ENCODE peak calls at places on chromosomes 6 and 20, in four cellular contexts. One of them, this sample, is unnamed.
A peak's percentile ranks its signal among the peaks of the same experiment; 100 is the strongest.

GRCh38 chr6:162344935-162345599 is 382.5 kb downstream of the PRKN start:
- DNase-seq in stomach: no peak
- DNase-seq in epithelial cell of esophagus: peak; percentile 51
- DNase-seq in activated T-cell treated with anti-CD3 and anti-CD28 coated beads, Interleukin-2, amount 50 U/mL, for 4 hours: no peak
- DNase-seq in this sample: peak; percentile 57

GRCh38 chr6:90204327-90204726 is 92.3 kb downstream of the BACH2 start:
- DNase-seq in stomach: no peak
- DNase-seq in epithelial cell of esophagus: peak; percentile 55
- DNase-seq in activated T-cell treated with anti-CD3 and anti-CD28 coated beads, Interleukin-2, amount 50 U/mL, for 4 hours: no peak
- DNase-seq in this sample: peak; percentile 26

GRCh38 chr20:46970937-46971630 is 76.4 kb downstream of the EYA2 start:
- DNase-seq in stomach: no peak
- DNase-seq in epithelial cell of esophagus: peak; percentile 92
- DNase-seq in activated T-cell treated with anti-CD3 and anti-CD28 coated beads, Interleukin-2, amount 50 U/mL, for 4 hours: no peak
- DNase-seq in this sample: peak; percentile 39

GRCh38 chr20:58044286-58044685 is 184.2 kb downstream of the ANKRD60 start:
- DNase-seq in stomach: no peak
- DNase-seq in epithelial cell of esophagus: no peak
- DNase-seq in activated T-cell treated with anti-CD3 and anti-CD28 coated beads, Interleukin-2, amount 50 U/mL, for 4 hours: no peak
- DNase-seq in this sample: no peak

GRCh38 chr20:52031574-52032303 is 159.8 kb downstream of the ZFP64 start:
- DNase-seq in stomach: no peak
- DNase-seq in epithelial cell of esophagus: no peak
- DNase-seq in activated T-cell treated with anti-CD3 and anti-CD28 coated beads, Interleukin-2, amount 50 U/mL, for 4 hours: no peak
- DNase-seq in this sample: peak; percentile 11

GRCh38 chr6:45326698-45327417 is 1.3 kb upstream of the RUNX2 start:
- DNase-seq in stomach: no peak
- DNase-seq in epithelial cell of esophagus: peak; percentile 10
- DNase-seq in activated T-cell treated with anti-CD3 and anti-CD28 coated beads, Interleukin-2, amount 50 U/mL, for 4 hours: no peak
- DNase-seq in this sample: no peak

GRCh38 chr20:61297491-61297890 is 45.4 kb downstream of the CDH4 start:
- DNase-seq in stomach: no peak
- DNase-seq in epithelial cell of esophagus: no peak
- DNase-seq in activated T-cell treated with anti-CD3 and anti-CD28 coated beads, Interleukin-2, amount 50 U/mL, for 4 hours: no peak
- DNase-seq in this sample: no peak

GRCh38 chr20:24117386-24117785 is 128.8 kb upstream of the GGTLC1 start:
- DNase-seq in stomach: no peak
- DNase-seq in epithelial cell of esophagus: no peak
- DNase-seq in activated T-cell treated with anti-CD3 and anti-CD28 coated beads, Interleukin-2, amount 50 U/mL, for 4 hours: no peak
- DNase-seq in this sample: no peak

GRCh38 chr20:36820928-36821327 is 47.4 kb upstream of the DSN1 start:
- DNase-seq in stomach: no peak
- DNase-seq in epithelial cell of esophagus: no peak
- DNase-seq in activated T-cell treated with anti-CD3 and anti-CD28 coated beads, Interleukin-2, amount 50 U/mL, for 4 hours: no peak
- DNase-seq in this sample: no peak

GRCh38 chr6:135179920-135180457 is 1.1 kb upstream of the MYB start:
- DNase-seq in stomach: no peak
- DNase-seq in epithelial cell of esophagus: no peak
- DNase-seq in activated T-cell treated with anti-CD3 and anti-CD28 coated beads, Interleukin-2, amount 50 U/mL, for 4 hours: peak; percentile 15
- DNase-seq in this sample: no peak

GRCh38 chr6:38773338-38773737 is 58.2 kb downstream of the DNAH8 start:
- DNase-seq in stomach: no peak
- DNase-seq in epithelial cell of esophagus: peak; percentile 74
- DNase-seq in activated T-cell treated with anti-CD3 and anti-CD28 coated beads, Interleukin-2, amount 50 U/mL, for 4 hours: no peak
- DNase-seq in this sample: peak; percentile 61

GRCh38 chr6:6908116-6908515 is 199.6 kb upstream of the RREB1 start:
- DNase-seq in stomach: no peak
- DNase-seq in epithelial cell of esophagus: no peak
- DNase-seq in activated T-cell treated with anti-CD3 and anti-CD28 coated beads, Interleukin-2, amount 50 U/mL, for 4 hours: no peak
- DNase-seq in this sample: peak; percentile 64

GRCh38 chr20:49859011-49859410 is 46.4 kb downstream of the SLC9A8 start:
- DNase-seq in stomach: no peak
- DNase-seq in epithelial cell of esophagus: no peak
- DNase-seq in activated T-cell treated with anti-CD3 and anti-CD28 coated beads, Interleukin-2, amount 50 U/mL, for 4 hours: no peak
- DNase-seq in this sample: no peak

GRCh38 chr20:57361517-57361916 is 10.5 kb downstream of the RAE1 start:
- DNase-seq in stomach: no peak
- DNase-seq in epithelial cell of esophagus: peak; percentile 91
- DNase-seq in activated T-cell treated with anti-CD3 and anti-CD28 coated beads, Interleukin-2, amount 50 U/mL, for 4 hours: no peak
- DNase-seq in this sample: peak; percentile 78

GRCh38 chr6:72425003-72425681 is 196.7 kb upstream of the KCNQ5 start:
- DNase-seq in stomach: no peak
- DNase-seq in epithelial cell of esophagus: peak; percentile 81
- DNase-seq in activated T-cell treated with anti-CD3 and anti-CD28 coated beads, Interleukin-2, amount 50 U/mL, for 4 hours: no peak
- DNase-seq in this sample: no peak

GRCh38 chr6:152124432-152125074 is 317.1 kb downstream of the ESR1 start:
- DNase-seq in stomach: no peak
- DNase-seq in epithelial cell of esophagus: peak; percentile 72
- DNase-seq in activated T-cell treated with anti-CD3 and anti-CD28 coated beads, Interleukin-2, amount 50 U/mL, for 4 hours: no peak
- DNase-seq in this sample: peak; percentile 63

GRCh38 chr20:12764053-12764452 is 244.7 kb upstream of the SPTLC3 start:
- DNase-seq in stomach: no peak
- DNase-seq in epithelial cell of esophagus: no peak
- DNase-seq in activated T-cell treated with anti-CD3 and anti-CD28 coated beads, Interleukin-2, amount 50 U/mL, for 4 hours: no peak
- DNase-seq in this sample: no peak

GRCh38 chr6:912871-913663 is 220.1 kb upstream of the EXOC2 start:
- DNase-seq in stomach: peak; percentile 58
- DNase-seq in epithelial cell of esophagus: peak; percentile 60
- DNase-seq in activated T-cell treated with anti-CD3 and anti-CD28 coated beads, Interleukin-2, amount 50 U/mL, for 4 hours: no peak
- DNase-seq in this sample: peak; percentile 62

GRCh38 chr6:38012573-38012972 is 193.0 kb downstream of the ZFAND3 start:
- DNase-seq in stomach: no peak
- DNase-seq in epithelial cell of esophagus: peak; percentile 74
- DNase-seq in activated T-cell treated with anti-CD3 and anti-CD28 coated beads, Interleukin-2, amount 50 U/mL, for 4 hours: peak; percentile 7
- DNase-seq in this sample: peak; percentile 46

GRCh38 chr6:34125939-34126338 is 19.9 kb downstream of the GRM4 start:
- DNase-seq in stomach: no peak
- DNase-seq in epithelial cell of esophagus: no peak
- DNase-seq in activated T-cell treated with anti-CD3 and anti-CD28 coated beads, Interleukin-2, amount 50 U/mL, for 4 hours: no peak
- DNase-seq in this sample: no peak

GRCh38 chr20:50680106-50680960 is 11.0 kb downstream of the RIPOR3 start:
- DNase-seq in stomach: peak; percentile 83
- DNase-seq in epithelial cell of esophagus: no peak
- DNase-seq in activated T-cell treated with anti-CD3 and anti-CD28 coated beads, Interleukin-2, amount 50 U/mL, for 4 hours: no peak
- DNase-seq in this sample: peak; percentile 81

GRCh38 chr20:59082077-59082740 is 39.6 kb upstream of the PRELID3B start:
- DNase-seq in stomach: no peak
- DNase-seq in epithelial cell of esophagus: peak; percentile 91
- DNase-seq in activated T-cell treated with anti-CD3 and anti-CD28 coated beads, Interleukin-2, amount 50 U/mL, for 4 hours: no peak
- DNase-seq in this sample: peak; percentile 35

GRCh38 chr20:19497064-19497463 is 261.0 kb upstream of the RIN2 start:
- DNase-seq in stomach: no peak
- DNase-seq in epithelial cell of esophagus: no peak
- DNase-seq in activated T-cell treated with anti-CD3 and anti-CD28 coated beads, Interleukin-2, amount 50 U/mL, for 4 hours: no peak
- DNase-seq in this sample: peak; percentile 3

GRCh38 chr6:123564363-123564762 is 72.4 kb downstream of the TRDN start:
- DNase-seq in stomach: no peak
- DNase-seq in epithelial cell of esophagus: no peak
- DNase-seq in activated T-cell treated with anti-CD3 and anti-CD28 coated beads, Interleukin-2, amount 50 U/mL, for 4 hours: no peak
- DNase-seq in this sample: no peak

GRCh38 chr6:149079456-149079855 is 238.1 kb upstream of the TAB2 start:
- DNase-seq in stomach: no peak
- DNase-seq in epithelial cell of esophagus: no peak
- DNase-seq in activated T-cell treated with anti-CD3 and anti-CD28 coated beads, Interleukin-2, amount 50 U/mL, for 4 hours: no peak
- DNase-seq in this sample: no peak

GRCh38 chr6:73566954-73567591 is 46.2 kb upstream of the EEF1A1 start:
- DNase-seq in stomach: peak; percentile 84
- DNase-seq in epithelial cell of esophagus: peak; percentile 77
- DNase-seq in activated T-cell treated with anti-CD3 and anti-CD28 coated beads, Interleukin-2, amount 50 U/mL, for 4 hours: no peak
- DNase-seq in this sample: peak; percentile 80

GRCh38 chr20:58141971-58142842 is 86.2 kb downstream of the ANKRD60 start:
- DNase-seq in stomach: no peak
- DNase-seq in epithelial cell of esophagus: no peak
- DNase-seq in activated T-cell treated with anti-CD3 and anti-CD28 coated beads, Interleukin-2, amount 50 U/mL, for 4 hours: no peak
- DNase-seq in this sample: no peak

GRCh38 chr6:183668-184067 is 108.6 kb upstream of the DUSP22 start:
- DNase-seq in stomach: no peak
- DNase-seq in epithelial cell of esophagus: no peak
- DNase-seq in activated T-cell treated with anti-CD3 and anti-CD28 coated beads, Interleukin-2, amount 50 U/mL, for 4 hours: no peak
- DNase-seq in this sample: no peak

GRCh38 chr6:31042801-31043200 is 32.5 kb downstream of the MUC22 start:
- DNase-seq in stomach: peak; percentile 73
- DNase-seq in epithelial cell of esophagus: peak; percentile 68
- DNase-seq in activated T-cell treated with anti-CD3 and anti-CD28 coated beads, Interleukin-2, amount 50 U/mL, for 4 hours: peak; percentile 10
- DNase-seq in this sample: peak; percentile 65

GRCh38 chr20:2873747-2874041 is 413 bp downstream of the PTPRA start:
- DNase-seq in stomach: peak; percentile 51
- DNase-seq in epithelial cell of esophagus: no peak
- DNase-seq in activated T-cell treated with anti-CD3 and anti-CD28 coated beads, Interleukin-2, amount 50 U/mL, for 4 hours: peak; percentile 49
- DNase-seq in this sample: no peak

GRCh38 chr6:93021235-93021909 is 398.0 kb downstream of the EPHA7 start:
- DNase-seq in stomach: no peak
- DNase-seq in epithelial cell of esophagus: no peak
- DNase-seq in activated T-cell treated with anti-CD3 and anti-CD28 coated beads, Interleukin-2, amount 50 U/mL, for 4 hours: no peak
- DNase-seq in this sample: no peak

GRCh38 chr6:128964771-128965170 is 81.8 kb downstream of the LAMA2 start:
- DNase-seq in stomach: no peak
- DNase-seq in epithelial cell of esophagus: no peak
- DNase-seq in activated T-cell treated with anti-CD3 and anti-CD28 coated beads, Interleukin-2, amount 50 U/mL, for 4 hours: no peak
- DNase-seq in this sample: no peak

GRCh38 chr6:153130515-153131036 is 506 bp downstream of the RGS17 start:
- DNase-seq in stomach: no peak
- DNase-seq in epithelial cell of esophagus: peak; percentile 16
- DNase-seq in activated T-cell treated with anti-CD3 and anti-CD28 coated beads, Interleukin-2, amount 50 U/mL, for 4 hours: no peak
- DNase-seq in this sample: peak; percentile 20

GRCh38 chr20:18840248-18840645 is 26.7 kb downstream of the SCP2D1 start:
- DNase-seq in stomach: no peak
- DNase-seq in epithelial cell of esophagus: no peak
- DNase-seq in activated T-cell treated with anti-CD3 and anti-CD28 coated beads, Interleukin-2, amount 50 U/mL, for 4 hours: no peak
- DNase-seq in this sample: no peak

GRCh38 chr20:63747622-63748355 is 8.2 kb downstream of the SLC2A4RG start:
- DNase-seq in stomach: no peak
- DNase-seq in epithelial cell of esophagus: no peak
- DNase-seq in activated T-cell treated with anti-CD3 and anti-CD28 coated beads, Interleukin-2, amount 50 U/mL, for 4 hours: no peak
- DNase-seq in this sample: no peak